ENCODE peak calls at places on chromosomes 11 and 22, in five cellular contexts. P is activated T-cell treated with anti-CD3 and anti-CD28 coated beads, Interleukin-2, amount 50 U/mL, for 72 hours; K is EL; L is Karpas-422; T is kidney glomerular epithelial cell. Y is an unnamed sample.

GRCh38 chr22:19085233-19086043 is 36.8 kb downstream of the DGCR2 start:
- DNase-seq in T (peak; percentile 25), L (peak; percentile 87), P (no peak), K (peak; percentile 29), Y (no peak)

GRCh38 chr11:86758171-86758570 is 42.2 kb upstream of the PRSS23 start:
- DNase-seq in K (no peak), P (no peak), L (no peak), T (no peak), Y (no peak)

GRCh38 chr11:12122083-12122482 is 11.7 kb downstream of the MICAL2 start:
- DNase-seq in L (peak; percentile 47), K (no peak), T (no peak), P (no peak), Y (peak; percentile 75)

GRCh38 chr11:118434123-118434552 is 2.2 kb upstream of the KMT2A start:
- DNase-seq in T (no peak), P (no peak), K (no peak), L (no peak), Y (no peak)

GRCh38 chr11:111788051-111788450 is 21.9 kb upstream of the PPP2R1B start:
- DNase-seq in P (no peak), K (no peak), T (no peak), L (no peak), Y (peak; percentile 18)

GRCh38 chr11:17392872-17393271 is 4.4 kb upstream of the KCNJ11 start:
- DNase-seq in L (no peak), T (no peak), P (no peak), K (no peak), Y (no peak)

GRCh38 chr11:1573077-1573846 is 1.2 kb upstream of the DUSP8 start:
- DNase-seq in K (no peak), P (peak; percentile 32), T (no peak), L (no peak), Y (peak; percentile 60)

GRCh38 chr11:74485868-74486267 is 7.7 kb downstream of the LIPT2 start:
- DNase-seq in T (no peak), P (no peak), K (no peak), L (no peak), Y (no peak)

GRCh38 chr11:115764172-115764571 is 260.0 kb upstream of the CADM1 start:
- DNase-seq in L (no peak), K (no peak), P (no peak), T (no peak), Y (no peak)

GRCh38 chr11:11416917-11417316 is 63.9 kb upstream of the CSNK2A3 start:
- DNase-seq in T (no peak), L (no peak), P (no peak), K (peak; percentile 72), Y (peak; percentile 74)

GRCh38 chr11:69642549-69642912 is 1.6 kb downstream of the CCND1 start:
- DNase-seq in L (no peak), K (no peak), P (peak; percentile 32), T (no peak), Y (peak; percentile 54)

GRCh38 chr22:32181043-32181442 is 21.9 kb upstream of the C22orf42 start:
- DNase-seq in T (no peak), L (no peak), K (no peak), P (no peak), Y (no peak)

GRCh38 chr11:65558785-65559509 is 788 bp upstream of the LTBP3 start:
- DNase-seq in T (no peak), L (no peak), K (no peak), P (no peak), Y (no peak)

GRCh38 chr11:91081440-91082088 is 858.7 kb upstream of the CHORDC1 start:
- DNase-seq in L (peak; percentile 76), T (no peak), K (peak; percentile 48), P (no peak), Y (peak; percentile 66)

GRCh38 chr22:27170491-27170890 is 513.1 kb downstream of the MIAT start:
- DNase-seq in P (no peak), K (peak; percentile 87), T (peak; percentile 81), L (no peak), Y (no peak)

GRCh38 chr22:43996170-43996980 is 27.7 kb upstream of the PARVB start:
- DNase-seq in K (no peak), P (peak; percentile 78), T (peak; percentile 26), L (peak; percentile 79), Y (no peak)

GRCh38 chr11:75346912-75347647 is 4.4 kb downstream of the ARRB1 start:
- DNase-seq in T (no peak), L (no peak), K (peak; percentile 49), P (no peak), Y (no peak)

GRCh38 chr11:104148074-104148473 is 15.9 kb downstream of the PDGFD start:
- DNase-seq in L (no peak), T (peak; percentile 20), K (peak; percentile 19), P (no peak), Y (no peak)

GRCh38 chr22:26065847-26066246 is 103.4 kb upstream of the SEZ6L start:
- DNase-seq in L (no peak), P (no peak), T (no peak), K (no peak), Y (no peak)

GRCh38 chr11:128157423-128158298 is 429.7 kb downstream of the ETS1 start:
- DNase-seq in P (peak; percentile 74), T (peak; percentile 75), K (peak; percentile 75), L (peak; percentile 77), Y (peak; percentile 66)

GRCh38 chr11:59204736-59205135 is 8.0 kb downstream of the MPEG1 start:
- DNase-seq in T (no peak), K (peak; percentile 46), L (no peak), P (no peak), Y (no peak)

GRCh38 chr11:933936-934335 is 8.3 kb downstream of the AP2A2 start:
- DNase-seq in K (no peak), P (no peak), L (no peak), T (no peak), Y (no peak)

GRCh38 chr11:7072401-7073028 is 16.3 kb upstream of the RBMXL2 start:
- DNase-seq in P (no peak), K (no peak), T (no peak), L (no peak), Y (peak; percentile 67)

GRCh38 chr11:100910808-100911207 is 218.8 kb downstream of the PGR start:
- DNase-seq in L (no peak), P (no peak), K (no peak), T (no peak), Y (no peak)

GRCh38 chr11:69209936-69210659 is 54.4 kb downstream of the SMIM38 start:
- DNase-seq in K (no peak), P (peak; percentile 6), T (no peak), L (no peak), Y (peak; percentile 56)

GRCh38 chr22:26580240-26580962 is 9.5 kb downstream of the TPST2 start:
- DNase-seq in K (no peak), T (no peak), L (no peak), P (no peak), Y (no peak)

GRCh38 chr11:2761131-2762030 is 61.6 kb upstream of the KCNQ1OT1 start:
- DNase-seq in K (no peak), P (no peak), T (no peak), L (no peak), Y (peak; percentile 52)

GRCh38 chr22:40534379-40535188 is 101.9 kb downstream of the MRTFA start:
- DNase-seq in K (peak; percentile 72), L (no peak), P (no peak), T (no peak), Y (peak; percentile 78)

GRCh38 chr11:45144126-45145082 is 2.0 kb upstream of the PRDM11 start:
- DNase-seq in T (no peak), L (no peak), K (no peak), P (no peak), Y (peak; percentile 26)

GRCh38 chr11:6497069-6497839 is at the start of gene DNHD1:
- DNase-seq in T (no peak), L (no peak), K (no peak), P (no peak), Y (no peak)

GRCh38 chr11:78432058-78432515 is 14.5 kb upstream of the GAB2 start:
- DNase-seq in P (no peak), T (no peak), K (peak; percentile 29), L (no peak), Y (no peak)